ENCODE peak calls at places on chromosomes 2 and 18, in six cellular contexts. One of them, this sample, is unnamed.

GRCh38 chr18:76816127-76816526 is 6.2 kb upstream of the ZNF236 start:
- DNase-seq in endodermal cell: no peak
- DNase-seq in fibroblast of pulmonary artery: no peak
- DNase-seq in activated B cell treated with CpG ODN at 0.5 μM for 24 hours: no peak
- DNase-seq in mammary epithelial cell: no peak
- DNase-seq in foreskin fibroblast: no peak
- DNase-seq in this sample: no peak

GRCh38 chr2:107633580-107634147 is 193.0 kb upstream of the RGPD4 start:
- DNase-seq in fibroblast of pulmonary artery: peak
- DNase-seq in foreskin fibroblast: peak
- DNase-seq in mammary epithelial cell: peak
- DNase-seq in endodermal cell: no peak
- DNase-seq in activated B cell treated with CpG ODN at 0.5 μM for 24 hours: no peak
- DNase-seq in this sample: peak

GRCh38 chr2:117967981-117968723 is 45.7 kb downstream of the CCDC93 start:
- DNase-seq in fibroblast of pulmonary artery: no peak
- DNase-seq in endodermal cell: no peak
- DNase-seq in activated B cell treated with CpG ODN at 0.5 μM for 24 hours: no peak
- DNase-seq in foreskin fibroblast: no peak
- DNase-seq in mammary epithelial cell: no peak
- DNase-seq in this sample: no peak

GRCh38 chr2:74957886-74958276 is 562 bp upstream of the POLE4 start:
- DNase-seq in activated B cell treated with CpG ODN at 0.5 μM for 24 hours: no peak
- DNase-seq in fibroblast of pulmonary artery: no peak
- DNase-seq in foreskin fibroblast: no peak
- DNase-seq in mammary epithelial cell: no peak
- DNase-seq in endodermal cell: no peak
- DNase-seq in this sample: peak

GRCh38 chr2:49240608-49241007 is 86.3 kb upstream of the FSHR start:
- DNase-seq in endodermal cell: no peak
- DNase-seq in mammary epithelial cell: no peak
- DNase-seq in activated B cell treated with CpG ODN at 0.5 μM for 24 hours: no peak
- DNase-seq in foreskin fibroblast: no peak
- DNase-seq in fibroblast of pulmonary artery: no peak
- DNase-seq in this sample: peak

GRCh38 chr2:210663574-210663973 is 107.2 kb downstream of the CPS1 start:
- DNase-seq in mammary epithelial cell: peak
- DNase-seq in endodermal cell: no peak
- DNase-seq in fibroblast of pulmonary artery: peak
- DNase-seq in foreskin fibroblast: peak
- DNase-seq in activated B cell treated with CpG ODN at 0.5 μM for 24 hours: no peak
- DNase-seq in this sample: peak

GRCh38 chr2:3669656-3670055 is 11.7 kb downstream of the ALLC start:
- DNase-seq in endodermal cell: no peak
- DNase-seq in foreskin fibroblast: no peak
- DNase-seq in mammary epithelial cell: no peak
- DNase-seq in activated B cell treated with CpG ODN at 0.5 μM for 24 hours: peak
- DNase-seq in fibroblast of pulmonary artery: no peak
- DNase-seq in this sample: no peak

GRCh38 chr2:75079575-75079974 is 119.7 kb downstream of the TACR1 start:
- DNase-seq in fibroblast of pulmonary artery: no peak
- DNase-seq in mammary epithelial cell: no peak
- DNase-seq in activated B cell treated with CpG ODN at 0.5 μM for 24 hours: no peak
- DNase-seq in endodermal cell: no peak
- DNase-seq in foreskin fibroblast: no peak
- DNase-seq in this sample: peak

GRCh38 chr2:169933124-169933711 is 106.0 kb downstream of the UBR3 start:
- DNase-seq in foreskin fibroblast: no peak
- DNase-seq in mammary epithelial cell: peak
- DNase-seq in fibroblast of pulmonary artery: peak
- DNase-seq in endodermal cell: no peak
- DNase-seq in activated B cell treated with CpG ODN at 0.5 μM for 24 hours: no peak
- DNase-seq in this sample: peak

GRCh38 chr2:232537499-232537898 is 2.0 kb upstream of the CHRNG start:
- DNase-seq in activated B cell treated with CpG ODN at 0.5 μM for 24 hours: no peak
- DNase-seq in mammary epithelial cell: no peak
- DNase-seq in endodermal cell: no peak
- DNase-seq in fibroblast of pulmonary artery: no peak
- DNase-seq in foreskin fibroblast: no peak
- DNase-seq in this sample: no peak

GRCh38 chr18:49651033-49651432 is 89.2 kb downstream of the LIPG start:
- DNase-seq in endodermal cell: peak
- DNase-seq in mammary epithelial cell: no peak
- DNase-seq in activated B cell treated with CpG ODN at 0.5 μM for 24 hours: no peak
- DNase-seq in fibroblast of pulmonary artery: no peak
- DNase-seq in foreskin fibroblast: no peak
- DNase-seq in this sample: no peak

GRCh38 chr2:132670104-132670960 is at the start of gene LYPD1:
- DNase-seq in foreskin fibroblast: no peak
- DNase-seq in fibroblast of pulmonary artery: no peak
- DNase-seq in endodermal cell: no peak
- DNase-seq in mammary epithelial cell: peak
- DNase-seq in activated B cell treated with CpG ODN at 0.5 μM for 24 hours: no peak
- DNase-seq in this sample: peak

GRCh38 chr2:132668189-132668833 is 1.7 kb downstream of the LYPD1 start:
- DNase-seq in activated B cell treated with CpG ODN at 0.5 μM for 24 hours: no peak
- DNase-seq in fibroblast of pulmonary artery: no peak
- DNase-seq in mammary epithelial cell: no peak
- DNase-seq in endodermal cell: peak
- DNase-seq in foreskin fibroblast: no peak
- DNase-seq in this sample: no peak

GRCh38 chr2:132669854-132670103 is 226 bp downstream of the LYPD1 start:
- DNase-seq in activated B cell treated with CpG ODN at 0.5 μM for 24 hours: no peak
- DNase-seq in endodermal cell: no peak
- DNase-seq in mammary epithelial cell: peak
- DNase-seq in foreskin fibroblast: no peak
- DNase-seq in fibroblast of pulmonary artery: no peak
- DNase-seq in this sample: no peak

GRCh38 chr2:132667716-132668115 is 2.3 kb downstream of the LYPD1 start:
- DNase-seq in mammary epithelial cell: no peak
- DNase-seq in foreskin fibroblast: no peak
- DNase-seq in activated B cell treated with CpG ODN at 0.5 μM for 24 hours: no peak
- DNase-seq in fibroblast of pulmonary artery: no peak
- DNase-seq in endodermal cell: no peak
- DNase-seq in this sample: no peak

GRCh38 chr2:132668986-132669853 is 785 bp downstream of the LYPD1 start:
- DNase-seq in foreskin fibroblast: no peak
- DNase-seq in activated B cell treated with CpG ODN at 0.5 μM for 24 hours: no peak
- DNase-seq in mammary epithelial cell: peak
- DNase-seq in fibroblast of pulmonary artery: peak
- DNase-seq in endodermal cell: peak
- DNase-seq in this sample: no peak
- TF ChIP-seq CTCF in foreskin fibroblast: no peak
- TF ChIP-seq CTCF in activated B cell treated with CpG ODN at 0.5 μM for 24 hours: no peak
- TF ChIP-seq CTCF in mammary epithelial cell: no peak
- TF ChIP-seq CTCF in fibroblast of pulmonary artery: no peak
- TF ChIP-seq CTCF in endodermal cell: peak
- TF ChIP-seq CTCF in this sample: no peak

GRCh38 chr2:200658278-200658864 is 72.6 kb downstream of the AOX1 start:
- DNase-seq in activated B cell treated with CpG ODN at 0.5 μM for 24 hours: no peak
- DNase-seq in foreskin fibroblast: no peak
- DNase-seq in mammary epithelial cell: no peak
- DNase-seq in fibroblast of pulmonary artery: no peak
- DNase-seq in endodermal cell: peak
- DNase-seq in this sample: peak
- TF ChIP-seq CTCF in activated B cell treated with CpG ODN at 0.5 μM for 24 hours: no peak
- TF ChIP-seq CTCF in foreskin fibroblast: no peak
- TF ChIP-seq CTCF in mammary epithelial cell: peak
- TF ChIP-seq CTCF in fibroblast of pulmonary artery: no peak
- TF ChIP-seq CTCF in endodermal cell: peak
- TF ChIP-seq CTCF in this sample: no peak

GRCh38 chr2:199747427-199747826 is 103.6 kb downstream of the FTCDNL1 start:
- DNase-seq in foreskin fibroblast: no peak
- DNase-seq in fibroblast of pulmonary artery: no peak
- DNase-seq in mammary epithelial cell: no peak
- DNase-seq in activated B cell treated with CpG ODN at 0.5 μM for 24 hours: no peak
- DNase-seq in endodermal cell: no peak
- DNase-seq in this sample: no peak

GRCh38 chr2:199757466-199757865 is 93.5 kb downstream of the FTCDNL1 start:
- DNase-seq in endodermal cell: no peak
- DNase-seq in activated B cell treated with CpG ODN at 0.5 μM for 24 hours: no peak
- DNase-seq in fibroblast of pulmonary artery: peak
- DNase-seq in foreskin fibroblast: no peak
- DNase-seq in mammary epithelial cell: no peak
- DNase-seq in this sample: no peak

GRCh38 chr2:199749571-199749970 is 101.4 kb downstream of the FTCDNL1 start:
- DNase-seq in fibroblast of pulmonary artery: no peak
- DNase-seq in mammary epithelial cell: no peak
- DNase-seq in endodermal cell: no peak
- DNase-seq in activated B cell treated with CpG ODN at 0.5 μM for 24 hours: no peak
- DNase-seq in foreskin fibroblast: no peak
- DNase-seq in this sample: no peak

GRCh38 chr2:199751480-199751879 is 99.5 kb downstream of the FTCDNL1 start:
- DNase-seq in foreskin fibroblast: no peak
- DNase-seq in activated B cell treated with CpG ODN at 0.5 μM for 24 hours: no peak
- DNase-seq in fibroblast of pulmonary artery: no peak
- DNase-seq in endodermal cell: no peak
- DNase-seq in mammary epithelial cell: no peak
- DNase-seq in this sample: no peak
- TF ChIP-seq CTCF in foreskin fibroblast: no peak
- TF ChIP-seq CTCF in activated B cell treated with CpG ODN at 0.5 μM for 24 hours: no peak
- TF ChIP-seq CTCF in fibroblast of pulmonary artery: no peak
- TF ChIP-seq CTCF in endodermal cell: no peak
- TF ChIP-seq CTCF in mammary epithelial cell: no peak
- TF ChIP-seq CTCF in this sample: no peak

DNA sequence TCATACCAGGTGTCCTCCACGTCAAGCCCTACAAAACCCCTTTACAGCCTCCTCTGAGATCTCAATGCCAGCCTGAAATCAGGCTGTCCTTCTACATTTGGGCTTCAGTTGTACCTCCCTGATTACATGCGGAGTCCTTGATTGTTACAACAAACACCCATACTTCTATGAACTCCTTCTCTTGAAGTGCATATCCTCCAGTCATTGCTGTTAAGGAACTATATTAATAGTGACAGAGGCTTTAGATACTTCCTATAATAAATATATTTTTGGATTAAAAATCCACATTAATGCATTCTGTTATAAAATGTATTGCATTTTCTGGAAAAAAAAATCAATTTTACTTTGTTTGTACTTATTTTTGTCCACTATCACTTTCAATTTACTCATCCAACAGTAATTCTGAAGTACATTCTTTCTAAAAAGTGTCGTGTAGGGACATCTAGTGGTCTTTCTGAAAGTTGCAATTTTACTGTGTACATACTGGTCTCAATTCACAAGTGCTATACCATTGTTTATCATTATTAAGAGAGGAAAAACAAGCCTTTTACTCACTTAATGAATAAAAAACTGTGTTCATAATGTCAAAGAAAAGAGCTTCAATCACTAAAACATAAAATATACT is 316.4 kb downstream of the DSEL start:
- DNase-seq in fibroblast of pulmonary artery: peak
- DNase-seq in activated B cell treated with CpG ODN at 0.5 μM for 24 hours: no peak
- DNase-seq in mammary epithelial cell: peak
- DNase-seq in foreskin fibroblast: peak
- DNase-seq in endodermal cell: no peak
- DNase-seq in this sample: peak
- TF ChIP-seq CTCF in fibroblast of pulmonary artery: peak
- TF ChIP-seq CTCF in activated B cell treated with CpG ODN at 0.5 μM for 24 hours: no peak
- TF ChIP-seq CTCF in mammary epithelial cell: peak
- TF ChIP-seq CTCF in foreskin fibroblast: peak
- TF ChIP-seq CTCF in endodermal cell: peak
- TF ChIP-seq CTCF in this sample: peak

DNA sequence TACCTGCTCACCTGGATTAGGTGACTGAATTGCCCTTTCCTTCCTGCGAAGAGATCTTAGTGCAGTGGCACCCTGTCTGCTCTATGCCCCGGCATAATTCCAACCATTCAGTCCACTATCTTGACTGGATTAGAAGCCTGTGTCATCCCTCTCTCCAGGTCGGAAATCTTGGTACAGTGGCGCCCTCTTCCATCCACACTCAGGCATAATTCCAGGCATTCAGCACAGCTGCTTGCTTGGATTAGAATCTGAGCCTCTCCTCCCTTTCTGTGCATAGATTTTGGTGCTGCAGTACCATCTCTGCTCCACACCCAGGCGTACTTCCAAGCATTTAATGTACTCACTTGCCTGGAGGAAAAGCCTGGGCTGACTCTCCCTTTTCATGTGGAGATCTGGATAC is 1389.3 kb upstream of the TMEFF2 start:
- DNase-seq in foreskin fibroblast: peak
- DNase-seq in fibroblast of pulmonary artery: peak
- DNase-seq in activated B cell treated with CpG ODN at 0.5 μM for 24 hours: no peak
- DNase-seq in mammary epithelial cell: peak
- DNase-seq in endodermal cell: peak
- DNase-seq in this sample: peak
- TF ChIP-seq CTCF in foreskin fibroblast: no peak
- TF ChIP-seq CTCF in fibroblast of pulmonary artery: peak
- TF ChIP-seq CTCF in activated B cell treated with CpG ODN at 0.5 μM for 24 hours: no peak
- TF ChIP-seq CTCF in mammary epithelial cell: peak
- TF ChIP-seq CTCF in endodermal cell: peak
- TF ChIP-seq CTCF in this sample: peak

DNA sequence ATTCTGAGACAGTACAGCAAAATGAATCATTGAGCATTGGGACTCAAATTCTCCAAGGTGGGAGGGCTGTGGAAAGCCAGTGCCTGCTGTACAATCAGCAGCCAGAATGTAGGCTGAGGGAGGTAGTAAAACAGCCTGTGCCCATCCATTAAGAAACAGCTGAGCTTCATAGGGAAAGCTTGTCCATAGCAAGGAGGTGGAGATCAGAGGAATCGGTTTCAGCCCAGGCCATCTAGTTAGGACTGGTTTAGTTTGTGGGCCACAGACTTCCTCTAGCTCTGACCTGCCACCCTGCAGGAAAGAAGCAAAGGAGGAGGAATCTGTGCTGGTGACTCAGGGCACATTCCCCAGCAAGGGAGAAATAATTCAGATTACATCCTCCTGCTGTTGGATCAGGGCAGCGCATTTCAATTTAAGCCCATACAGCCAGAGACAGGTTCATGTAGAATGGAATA is 333.4 kb downstream of the SETBP1 start:
- DNase-seq in activated B cell treated with CpG ODN at 0.5 μM for 24 hours: no peak
- DNase-seq in fibroblast of pulmonary artery: peak
- DNase-seq in endodermal cell: peak
- DNase-seq in foreskin fibroblast: peak
- DNase-seq in mammary epithelial cell: peak
- DNase-seq in this sample: peak
- TF ChIP-seq CTCF in activated B cell treated with CpG ODN at 0.5 μM for 24 hours: no peak
- TF ChIP-seq CTCF in fibroblast of pulmonary artery: peak
- TF ChIP-seq CTCF in endodermal cell: peak
- TF ChIP-seq CTCF in foreskin fibroblast: peak
- TF ChIP-seq CTCF in mammary epithelial cell: peak
- TF ChIP-seq CTCF in this sample: peak

DNA sequence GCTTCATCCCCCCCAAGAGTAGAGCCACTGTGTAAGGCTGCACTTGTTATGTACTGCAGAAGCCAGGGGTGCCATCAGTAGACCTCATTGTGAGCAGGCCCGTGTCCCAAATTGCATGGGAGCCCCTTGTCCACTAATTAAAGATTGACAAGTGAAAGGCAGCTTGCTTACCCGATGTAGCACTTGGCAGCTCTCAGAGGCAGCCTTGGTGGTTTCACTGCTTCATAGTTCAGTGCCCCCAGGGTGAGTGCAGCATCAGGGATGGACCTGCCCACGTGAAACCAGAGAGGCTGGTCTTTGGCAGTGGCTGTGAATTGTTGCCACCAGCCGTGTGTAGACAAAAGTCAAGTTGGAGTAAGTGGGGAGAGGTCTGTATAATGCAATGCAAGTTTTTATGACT is 13.3 kb downstream of the TUBB6 start:
- DNase-seq in endodermal cell: no peak
- DNase-seq in activated B cell treated with CpG ODN at 0.5 μM for 24 hours: no peak
- DNase-seq in foreskin fibroblast: no peak
- DNase-seq in mammary epithelial cell: no peak
- DNase-seq in fibroblast of pulmonary artery: no peak
- DNase-seq in this sample: no peak
- TF ChIP-seq CTCF in endodermal cell: no peak
- TF ChIP-seq CTCF in activated B cell treated with CpG ODN at 0.5 μM for 24 hours: no peak
- TF ChIP-seq CTCF in foreskin fibroblast: no peak
- TF ChIP-seq CTCF in mammary epithelial cell: no peak
- TF ChIP-seq CTCF in fibroblast of pulmonary artery: no peak
- TF ChIP-seq CTCF in this sample: no peak

GRCh38 chr2:69208023-69208595 is 178.9 kb downstream of the GFPT1 start:
- DNase-seq in fibroblast of pulmonary artery: no peak
- DNase-seq in endodermal cell: peak
- DNase-seq in foreskin fibroblast: no peak
- DNase-seq in mammary epithelial cell: no peak
- DNase-seq in activated B cell treated with CpG ODN at 0.5 μM for 24 hours: no peak
- DNase-seq in this sample: peak
- TF ChIP-seq CTCF in fibroblast of pulmonary artery: peak
- TF ChIP-seq CTCF in endodermal cell: peak
- TF ChIP-seq CTCF in foreskin fibroblast: no peak
- TF ChIP-seq CTCF in mammary epithelial cell: peak
- TF ChIP-seq CTCF in activated B cell treated with CpG ODN at 0.5 μM for 24 hours: no peak
- TF ChIP-seq CTCF in this sample: peak

This sample was measured in choroid plexus epithelial cell.